ENCODE peak calls at places on chromosomes 5 and 9, in ten cellular contexts. P, F, S, E, G, H, L, Y, T and J are unnamed samples.

GRCh38 chr5:120614512-120614911 is 150.4 kb downstream of the PRR16 start:
- DNase-seq in P (no peak), F (peak; percentile 48), S (no peak), E (no peak), G (no peak), H (peak; percentile 21), L (no peak), Y (peak; percentile 67), T (no peak), J (no peak)

GRCh38 chr5:39775058-39775457 is 350.3 kb upstream of the DAB2 start:
- DNase-seq in P (no peak), F (peak; percentile 62), S (no peak), E (no peak), G (no peak), H (no peak), L (no peak), Y (peak; percentile 71), T (no peak), J (no peak)

GRCh38 chr5:127694518-127695171 is 8.5 kb upstream of the CCDC192 start:
- DNase-seq in P (no peak), F (no peak), S (no peak), E (no peak), G (no peak), H (no peak), L (no peak), Y (no peak), T (no peak), J (no peak)

GRCh38 chr9:135146766-135147472 is 59.5 kb downstream of the OLFM1 start:
- DNase-seq in P (no peak), F (no peak), S (no peak), E (no peak), G (no peak), H (no peak), L (no peak), Y (no peak), T (no peak), J (no peak)

GRCh38 chr9:131840220-131840619 is 100.3 kb upstream of the RAPGEF1 start:
- DNase-seq in P (no peak), F (no peak), S (no peak), E (no peak), G (no peak), H (no peak), L (no peak), Y (no peak), T (no peak), J (no peak)

GRCh38 chr9:20558609-20559016 is 63.7 kb downstream of the MLLT3 start:
- DNase-seq in P (peak; percentile 29), F (peak; percentile 91), S (peak; percentile 85), E (peak; percentile 43), G (peak; percentile 38), H (peak; percentile 72), L (peak; percentile 4), Y (peak; percentile 75), T (no peak), J (no peak)

GRCh38 chr9:90142580-90142979 is 500.0 kb downstream of the DIRAS2 start:
- DNase-seq in P (peak; percentile 5), F (peak; percentile 53), S (peak; percentile 26), E (peak; percentile 20), G (peak; percentile 42), H (no peak), L (peak; percentile 53), Y (peak; percentile 53), T (peak; percentile 32), J (peak; percentile 59)

GRCh38 chr9:128249914-128250838 is 25.6 kb downstream of the GOLGA2 start:
- DNase-seq in P (no peak), F (peak; percentile 72), S (peak; percentile 52), E (no peak), G (peak; percentile 97), H (peak; percentile 75), L (peak; percentile 97), Y (peak; percentile 52), T (peak; percentile 100), J (peak; percentile 99)

GRCh38 chr9:31210982-31211570 is 1173.4 kb upstream of the ACO1 start:
- DNase-seq in P (no peak), F (no peak), S (peak; percentile 25), E (no peak), G (peak; percentile 11), H (no peak), L (no peak), Y (peak; percentile 33), T (peak; percentile 3), J (peak; percentile 9)

GRCh38 chr5:154221371-154221896 is 30.9 kb downstream of the GALNT10 start:
- DNase-seq in P (peak; percentile 72), F (peak; percentile 93), S (peak; percentile 36), E (peak; percentile 31), G (peak; percentile 53), H (peak; percentile 48), L (peak; percentile 48), Y (peak; percentile 82), T (no peak), J (no peak)

GRCh38 chr5:126937796-126938195 is 92.6 kb downstream of the MARCHF3 start:
- DNase-seq in P (no peak), F (no peak), S (no peak), E (no peak), G (no peak), H (no peak), L (no peak), Y (peak; percentile 80), T (no peak), J (no peak)

GRCh38 chr9:38393128-38393809 is 767 bp downstream of the ALDH1B1 start:
- DNase-seq in P (no peak), F (peak; percentile 23), S (no peak), E (no peak), G (no peak), H (peak; percentile 31), L (no peak), Y (no peak), T (peak; percentile 42), J (no peak)

GRCh38 chr5:159844725-159845124 is 71.6 kb upstream of the ADRA1B start:
- DNase-seq in P (no peak), F (no peak), S (no peak), E (no peak), G (no peak), H (no peak), L (no peak), Y (no peak), T (no peak), J (no peak)

GRCh38 chr9:72025956-72026355 is 34.5 kb downstream of the C9orf57 start:
- DNase-seq in P (no peak), F (no peak), S (no peak), E (no peak), G (no peak), H (peak; percentile 22), L (no peak), Y (no peak), T (no peak), J (no peak)

GRCh38 chr5:125612356-125613149 is 810.7 kb upstream of the GRAMD2B start:
- DNase-seq in P (no peak), F (no peak), S (no peak), E (no peak), G (no peak), H (no peak), L (no peak), Y (no peak), T (no peak), J (peak; percentile 10)

GRCh38 chr9:694499-695154 is 146.9 kb upstream of the DMRT1 start:
- DNase-seq in P (no peak), F (peak; percentile 95), S (no peak), E (no peak), G (no peak), H (peak; percentile 46), L (no peak), Y (peak; percentile 86), T (no peak), J (no peak)

GRCh38 chr9:110028281-110029075 is 179.5 kb downstream of the C9orf152 start:
- DNase-seq in P (no peak), F (peak; percentile 19), S (no peak), E (no peak), G (no peak), H (no peak), L (no peak), Y (no peak), T (no peak), J (no peak)

GRCh38 chr5:30401479-30402058 is 791.9 kb upstream of the CDH6 start:
- DNase-seq in P (no peak), F (peak; percentile 0), S (peak; percentile 35), E (peak; percentile 18), G (no peak), H (peak; percentile 3), L (no peak), Y (peak; percentile 47), T (no peak), J (peak; percentile 55)

GRCh38 chr9:71780953-71781352 is 12.6 kb upstream of the CEMIP2 start:
- DNase-seq in P (no peak), F (no peak), S (no peak), E (no peak), G (no peak), H (no peak), L (no peak), Y (no peak), T (no peak), J (no peak)

GRCh38 chr5:149038336-149039075 is 24.4 kb downstream of the SH3TC2 start:
- DNase-seq in P (no peak), F (no peak), S (peak; percentile 22), E (no peak), G (no peak), H (no peak), L (no peak), Y (peak; percentile 69), T (no peak), J (no peak)